ENCODE peak calls at places on chromosomes 3 and 15, in eight cellular contexts. One of them, this sample, is unnamed. For H3K4me1, the result is how much of the 10 kb centered on the place peaks cover.

GRCh38 chr3:133930341-133930933 is 34.8 kb upstream of the RAB6B start:
- DNase-seq in heart left ventricle: no peak
- DNase-seq in gastrocnemius medialis: no peak
- DNase-seq in A549: peak
- DNase-seq in HCT116: peak
- DNase-seq in Peyer's patch: peak
- DNase-seq in mammary epithelial cell: peak
- DNase-seq in upper lobe of right lung: no peak
- DNase-seq in this sample: no peak

GRCh38 chr3:141152801-141153678 is 78.6 kb upstream of the PXYLP1 start:
- DNase-seq in heart left ventricle: peak
- DNase-seq in gastrocnemius medialis: no peak
- DNase-seq in upper lobe of right lung: no peak
- DNase-seq in Peyer's patch: no peak
- DNase-seq in mammary epithelial cell: no peak
- DNase-seq in HCT116: no peak
- DNase-seq in A549: no peak
- DNase-seq in this sample: no peak

GRCh38 chr3:11131371-11131770 is 22.9 kb upstream of the HRH1 start:
- DNase-seq in HCT116: no peak
- DNase-seq in heart left ventricle: no peak
- DNase-seq in mammary epithelial cell: no peak
- DNase-seq in A549: no peak
- DNase-seq in upper lobe of right lung: no peak
- DNase-seq in gastrocnemius medialis: no peak
- DNase-seq in Peyer's patch: no peak
- DNase-seq in this sample: no peak

GRCh38 chr3:126476166-126476975 is 680 bp upstream of the ZXDC start:
- DNase-seq in upper lobe of right lung: peak
- DNase-seq in mammary epithelial cell: peak
- DNase-seq in Peyer's patch: no peak
- DNase-seq in gastrocnemius medialis: no peak
- DNase-seq in HCT116: peak
- DNase-seq in A549: peak
- DNase-seq in heart left ventricle: peak
- DNase-seq in this sample: peak

GRCh38 chr3:50323614-50324199 is 1.2 kb upstream of the HYAL2 start:
- DNase-seq in A549: no peak
- DNase-seq in Peyer's patch: no peak
- DNase-seq in HCT116: no peak
- DNase-seq in heart left ventricle: peak
- DNase-seq in gastrocnemius medialis: no peak
- DNase-seq in upper lobe of right lung: peak
- DNase-seq in mammary epithelial cell: no peak
- DNase-seq in this sample: no peak

GRCh38 chr3:150766742-150767141 is 3.8 kb upstream of the SIAH2 start:
- DNase-seq in heart left ventricle: no peak
- DNase-seq in mammary epithelial cell: no peak
- DNase-seq in HCT116: no peak
- DNase-seq in upper lobe of right lung: no peak
- DNase-seq in A549: no peak
- DNase-seq in Peyer's patch: no peak
- DNase-seq in gastrocnemius medialis: no peak
- DNase-seq in this sample: no peak

GRCh38 chr15:43977072-43977884 is 150.5 kb downstream of the WDR76 start:
- DNase-seq in HCT116: peak
- DNase-seq in mammary epithelial cell: peak
- DNase-seq in upper lobe of right lung: no peak
- DNase-seq in gastrocnemius medialis: no peak
- DNase-seq in Peyer's patch: peak
- DNase-seq in A549: no peak
- DNase-seq in heart left ventricle: no peak
- DNase-seq in this sample: no peak

GRCh38 chr3:100427694-100428093 is 26.4 kb downstream of the LNP1 start:
- DNase-seq in gastrocnemius medialis: no peak
- DNase-seq in A549: no peak
- DNase-seq in mammary epithelial cell: no peak
- DNase-seq in heart left ventricle: no peak
- DNase-seq in upper lobe of right lung: no peak
- DNase-seq in HCT116: no peak
- DNase-seq in Peyer's patch: no peak
- DNase-seq in this sample: no peak

GRCh38 chr3:37892917-37893595 is 31.4 kb downstream of the CTDSPL start:
- DNase-seq in Peyer's patch: no peak
- DNase-seq in mammary epithelial cell: no peak
- DNase-seq in gastrocnemius medialis: peak
- DNase-seq in upper lobe of right lung: peak
- DNase-seq in HCT116: no peak
- DNase-seq in A549: no peak
- DNase-seq in heart left ventricle: peak
- DNase-seq in this sample: no peak

GRCh38 chr3:128275316-128276150 is 122.3 kb downstream of the EEFSEC start:
- DNase-seq in gastrocnemius medialis: no peak
- DNase-seq in upper lobe of right lung: no peak
- DNase-seq in mammary epithelial cell: peak
- DNase-seq in A549: no peak
- DNase-seq in heart left ventricle: no peak
- DNase-seq in HCT116: no peak
- DNase-seq in Peyer's patch: no peak
- DNase-seq in this sample: no peak

GRCh38 chr3:66312039-66312438 is 91.2 kb downstream of the SLC25A26 start:
- DNase-seq in upper lobe of right lung: no peak
- DNase-seq in gastrocnemius medialis: no peak
- DNase-seq in HCT116: no peak
- DNase-seq in A549: no peak
- DNase-seq in mammary epithelial cell: no peak
- DNase-seq in Peyer's patch: no peak
- DNase-seq in heart left ventricle: no peak
- DNase-seq in this sample: no peak

GRCh38 chr15:54353726-54354125 is 375.5 kb downstream of the UNC13C start:
- DNase-seq in Peyer's patch: no peak
- DNase-seq in mammary epithelial cell: no peak
- DNase-seq in gastrocnemius medialis: no peak
- DNase-seq in A549: no peak
- DNase-seq in upper lobe of right lung: no peak
- DNase-seq in heart left ventricle: no peak
- DNase-seq in HCT116: no peak
- DNase-seq in this sample: no peak

GRCh38 chr3:188516515-188516914 is 362.6 kb downstream of the LPP start:
- DNase-seq in upper lobe of right lung: no peak
- DNase-seq in mammary epithelial cell: no peak
- DNase-seq in Peyer's patch: no peak
- DNase-seq in heart left ventricle: no peak
- DNase-seq in HCT116: no peak
- DNase-seq in gastrocnemius medialis: no peak
- DNase-seq in A549: no peak
- DNase-seq in this sample: no peak

GRCh38 chr15:63063877-63064409 is 21.4 kb downstream of the TPM1 start:
- DNase-seq in upper lobe of right lung: no peak
- DNase-seq in gastrocnemius medialis: no peak
- DNase-seq in mammary epithelial cell: no peak
- DNase-seq in heart left ventricle: no peak
- DNase-seq in Peyer's patch: no peak
- DNase-seq in HCT116: no peak
- DNase-seq in A549: no peak
- DNase-seq in this sample: no peak

GRCh38 chr3:112084980-112085697 is 1.1 kb upstream of the C3orf52 start:
- DNase-seq in gastrocnemius medialis: no peak
- DNase-seq in A549: no peak
- DNase-seq in heart left ventricle: no peak
- DNase-seq in Peyer's patch: no peak
- DNase-seq in HCT116: no peak
- DNase-seq in upper lobe of right lung: no peak
- DNase-seq in mammary epithelial cell: peak
- DNase-seq in this sample: no peak

GRCh38 chr3:144351968-144352367 is 380.3 kb downstream of the DIPK2A start:
- DNase-seq in HCT116: no peak
- DNase-seq in A549: no peak
- DNase-seq in gastrocnemius medialis: no peak
- DNase-seq in heart left ventricle: no peak
- DNase-seq in Peyer's patch: no peak
- DNase-seq in mammary epithelial cell: no peak
- DNase-seq in upper lobe of right lung: no peak
- DNase-seq in this sample: no peak

GRCh38 chr3:29240248-29240647 is 40.6 kb upstream of the RBMS3 start:
- DNase-seq in A549: no peak
- DNase-seq in mammary epithelial cell: peak
- DNase-seq in HCT116: no peak
- DNase-seq in heart left ventricle: no peak
- DNase-seq in upper lobe of right lung: no peak
- DNase-seq in gastrocnemius medialis: no peak
- DNase-seq in Peyer's patch: no peak
- DNase-seq in this sample: no peak

GRCh38 chr15:49495993-49496747 is 73.1 kb downstream of the FGF7 start:
- DNase-seq in mammary epithelial cell: no peak
- DNase-seq in A549: no peak
- DNase-seq in heart left ventricle: no peak
- DNase-seq in HCT116: no peak
- DNase-seq in Peyer's patch: no peak
- DNase-seq in gastrocnemius medialis: no peak
- DNase-seq in upper lobe of right lung: no peak
- DNase-seq in this sample: no peak

GRCh38 chr3:36476274-36476942 is 96.1 kb downstream of the STAC start:
- DNase-seq in mammary epithelial cell: no peak
- DNase-seq in gastrocnemius medialis: no peak
- DNase-seq in upper lobe of right lung: no peak
- DNase-seq in heart left ventricle: no peak
- DNase-seq in HCT116: no peak
- DNase-seq in A549: no peak
- DNase-seq in Peyer's patch: no peak
- DNase-seq in this sample: no peak

GRCh38 chr3:197491478-197491877 is 64.3 kb downstream of the BDH1 start:
- DNase-seq in heart left ventricle: no peak
- DNase-seq in gastrocnemius medialis: no peak
- DNase-seq in HCT116: no peak
- DNase-seq in upper lobe of right lung: no peak
- DNase-seq in mammary epithelial cell: no peak
- DNase-seq in A549: no peak
- DNase-seq in Peyer's patch: no peak
- DNase-seq in this sample: no peak

GRCh38 chr3:126134219-126134975 is 46.0 kb downstream of the ALDH1L1 start:
- DNase-seq in mammary epithelial cell: peak
- DNase-seq in heart left ventricle: peak
- DNase-seq in upper lobe of right lung: peak
- DNase-seq in Peyer's patch: no peak
- DNase-seq in HCT116: peak
- DNase-seq in A549: peak
- DNase-seq in gastrocnemius medialis: peak
- DNase-seq in this sample: peak

DNA sequence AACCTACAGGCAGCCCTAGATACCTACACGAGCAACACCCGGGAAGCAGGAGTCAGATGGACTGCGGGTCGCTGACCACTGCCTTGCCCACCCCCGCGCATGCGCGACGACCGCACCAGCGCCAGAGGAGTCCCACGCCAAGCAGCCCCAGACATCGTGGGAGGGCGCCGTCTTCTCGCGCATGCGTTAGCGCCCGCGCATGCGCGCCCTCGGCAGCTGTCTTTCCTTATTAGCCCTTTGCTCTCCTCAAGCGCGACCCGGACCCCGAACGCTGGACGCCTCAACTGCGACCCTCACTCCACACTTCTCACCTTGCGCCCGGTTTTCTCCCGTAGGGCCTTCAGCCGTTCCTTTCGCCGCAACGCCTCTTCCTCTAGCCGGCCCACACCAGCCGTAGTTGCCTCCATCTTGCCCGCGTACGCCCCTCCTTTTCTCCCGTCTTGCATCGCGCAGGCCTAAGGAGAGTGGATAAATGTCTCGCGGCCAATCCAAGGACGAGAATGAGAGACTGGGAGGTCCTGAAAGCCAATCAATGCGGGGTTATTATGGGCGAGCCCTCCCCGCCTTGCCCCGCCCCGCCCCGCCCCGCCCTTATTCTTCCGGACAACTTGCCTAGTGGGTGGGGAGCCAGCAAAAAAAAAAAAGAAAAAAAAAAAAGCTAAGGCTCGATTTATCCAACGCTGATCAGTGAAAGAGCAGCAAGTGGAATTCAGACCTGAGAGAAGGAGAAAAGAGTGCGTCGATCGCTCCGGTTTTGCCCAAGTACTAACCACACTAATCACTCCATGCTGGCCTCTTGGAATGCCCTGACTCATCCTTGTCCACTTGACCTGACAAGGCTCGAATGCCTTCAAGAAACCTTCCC is at the start of gene CCDC12:
- DNase-seq in upper lobe of right lung: peak
- DNase-seq in mammary epithelial cell: peak
- DNase-seq in Peyer's patch: peak
- DNase-seq in gastrocnemius medialis: peak
- DNase-seq in A549: peak
- DNase-seq in HCT116: peak
- DNase-seq in heart left ventricle: peak
- DNase-seq in this sample: peak
- H3K4me1 ChIP-seq in upper lobe of right lung: half or more
- H3K4me1 ChIP-seq in mammary epithelial cell: under half
- H3K4me1 ChIP-seq in Peyer's patch: under half
- H3K4me1 ChIP-seq in gastrocnemius medialis: under half
- H3K4me1 ChIP-seq in A549: half or more
- H3K4me1 ChIP-seq in HCT116: under half
- H3K4me1 ChIP-seq in heart left ventricle: under half
- H3K4me1 ChIP-seq in this sample: under half

GRCh38 chr15:65583701-65584100 is 27.2 kb downstream of the INTS14 start:
- DNase-seq in heart left ventricle: no peak
- DNase-seq in A549: no peak
- DNase-seq in Peyer's patch: peak
- DNase-seq in HCT116: no peak
- DNase-seq in mammary epithelial cell: no peak
- DNase-seq in upper lobe of right lung: no peak
- DNase-seq in gastrocnemius medialis: no peak
- DNase-seq in this sample: no peak
- H3K27ac ChIP-seq in heart left ventricle: peak
- H3K27ac ChIP-seq in A549: no peak
- H3K27ac ChIP-seq in Peyer's patch: peak
- H3K27ac ChIP-seq in HCT116: no peak
- H3K27ac ChIP-seq in mammary epithelial cell: no peak
- H3K27ac ChIP-seq in upper lobe of right lung: no peak
- H3K27ac ChIP-seq in gastrocnemius medialis: peak
- H3K27ac ChIP-seq in this sample: no peak

GRCh38 chr3:121567649-121568048 is at the start of gene ARGFX:
- DNase-seq in A549: no peak
- DNase-seq in mammary epithelial cell: no peak
- DNase-seq in gastrocnemius medialis: no peak
- DNase-seq in upper lobe of right lung: no peak
- DNase-seq in HCT116: no peak
- DNase-seq in Peyer's patch: no peak
- DNase-seq in heart left ventricle: no peak
- DNase-seq in this sample: no peak

GRCh38 chr3:121562148-121562547 is 5.6 kb upstream of the ARGFX start:
- DNase-seq in Peyer's patch: no peak
- DNase-seq in mammary epithelial cell: no peak
- DNase-seq in A549: no peak
- DNase-seq in heart left ventricle: no peak
- DNase-seq in upper lobe of right lung: no peak
- DNase-seq in gastrocnemius medialis: no peak
- DNase-seq in HCT116: no peak
- DNase-seq in this sample: no peak

GRCh38 chr3:121566773-121567172 is 976 bp upstream of the ARGFX start:
- DNase-seq in A549: no peak
- DNase-seq in upper lobe of right lung: no peak
- DNase-seq in gastrocnemius medialis: no peak
- DNase-seq in heart left ventricle: no peak
- DNase-seq in HCT116: no peak
- DNase-seq in mammary epithelial cell: no peak
- DNase-seq in Peyer's patch: no peak
- DNase-seq in this sample: no peak
- H3K4me1 ChIP-seq in A549: under half
- H3K4me1 ChIP-seq in upper lobe of right lung: under half
- H3K4me1 ChIP-seq in gastrocnemius medialis: under half
- H3K4me1 ChIP-seq in heart left ventricle: under half
- H3K4me1 ChIP-seq in HCT116: under half
- H3K4me1 ChIP-seq in mammary epithelial cell: under half
- H3K4me1 ChIP-seq in Peyer's patch: under half
- H3K4me1 ChIP-seq in this sample: under half

GRCh38 chr15:26081758-26082068 is 218.6 kb upstream of the ATP10A start:
- DNase-seq in gastrocnemius medialis: no peak
- DNase-seq in mammary epithelial cell: no peak
- DNase-seq in HCT116: no peak
- DNase-seq in heart left ventricle: no peak
- DNase-seq in Peyer's patch: no peak
- DNase-seq in A549: peak
- DNase-seq in upper lobe of right lung: no peak
- DNase-seq in this sample: no peak
- H3K27ac ChIP-seq in gastrocnemius medialis: peak
- H3K27ac ChIP-seq in mammary epithelial cell: no peak
- H3K27ac ChIP-seq in HCT116: no peak
- H3K27ac ChIP-seq in heart left ventricle: no peak
- H3K27ac ChIP-seq in Peyer's patch: peak
- H3K27ac ChIP-seq in A549: no peak
- H3K27ac ChIP-seq in upper lobe of right lung: no peak
- H3K27ac ChIP-seq in this sample: no peak